ENCODE peak calls at places on chromosomes 7 and 10, in four cellular contexts. R, A, Q and I are unnamed samples.

GRCh38 chr10:125607689-125608290 is 75.2 kb downstream of the TEX36 start:
- DNase-seq in Q (no peak), R (no peak), A (no peak), I (no peak)

GRCh38 chr10:62224606-62225005 is 44.0 kb downstream of the RTKN2 start:
- DNase-seq in R (no peak), Q (peak; percentile 92), A (no peak), I (no peak)

GRCh38 chr7:154744861-154745258 is 258.1 kb downstream of the PAXIP1 start:
- DNase-seq in A (no peak), Q (peak; percentile 7), R (no peak), I (no peak)

GRCh38 chr10:124534231-124534798 is 72.7 kb downstream of the LHPP start:
- DNase-seq in Q (peak; percentile 51), R (peak; percentile 77), A (peak; percentile 83), I (peak; percentile 85)

GRCh38 chr7:6015917-6016652 is 7.0 kb downstream of the AIMP2 start:
- DNase-seq in R (peak; percentile 90), Q (peak; percentile 26), A (no peak), I (no peak)

GRCh38 chr10:33102071-33102470 is 144.0 kb upstream of the ITGB1 start:
- DNase-seq in R (no peak), Q (no peak), A (no peak), I (no peak)

GRCh38 chr7:137790828-137791227 is 55.9 kb downstream of the DGKI start:
- DNase-seq in Q (no peak), A (no peak), R (no peak), I (no peak)

GRCh38 chr10:34723746-34724145 is 91.3 kb downstream of the PARD3 start:
- DNase-seq in R (no peak), A (no peak), Q (peak; percentile 62), I (no peak)

GRCh38 chr7:120180221-120180620 is 92.8 kb upstream of the KCND2 start:
- DNase-seq in Q (no peak), R (no peak), A (no peak), I (no peak)

GRCh38 chr7:93957767-93958166 is 36.2 kb downstream of the GNG11 start:
- DNase-seq in A (no peak), R (no peak), Q (no peak), I (no peak)

GRCh38 chr10:4983615-4984216 is 19.9 kb downstream of the AKR1C2 start:
- DNase-seq in Q (no peak), R (no peak), A (no peak), I (no peak)

GRCh38 chr7:27161214-27161720 is 4.1 kb downstream of the HOXA9 start:
- DNase-seq in R (peak; percentile 31), Q (no peak), A (no peak), I (no peak)

GRCh38 chr7:2819954-2820397 is 24.1 kb downstream of the GNA12 start:
- DNase-seq in Q (no peak), R (no peak), A (peak; percentile 54), I (no peak)

GRCh38 chr7:142797799-142798377 is 27.1 kb downstream of the PRSS2 start:
- DNase-seq in R (no peak), Q (no peak), A (peak; percentile 33), I (peak; percentile 53)

GRCh38 chr7:142797342-142797798 is 26.6 kb downstream of the PRSS2 start:
- DNase-seq in Q (peak; percentile 32), R (no peak), A (no peak), I (peak; percentile 63)

GRCh38 chr7:142796001-142796500 is 25.3 kb downstream of the PRSS2 start:
- DNase-seq in Q (peak; percentile 48), A (no peak), R (no peak), I (peak; percentile 62)

GRCh38 chr7:142795339-142795863 is 24.6 kb downstream of the PRSS2 start:
- DNase-seq in Q (peak; percentile 79), R (no peak), A (no peak), I (peak; percentile 79)

DNA sequence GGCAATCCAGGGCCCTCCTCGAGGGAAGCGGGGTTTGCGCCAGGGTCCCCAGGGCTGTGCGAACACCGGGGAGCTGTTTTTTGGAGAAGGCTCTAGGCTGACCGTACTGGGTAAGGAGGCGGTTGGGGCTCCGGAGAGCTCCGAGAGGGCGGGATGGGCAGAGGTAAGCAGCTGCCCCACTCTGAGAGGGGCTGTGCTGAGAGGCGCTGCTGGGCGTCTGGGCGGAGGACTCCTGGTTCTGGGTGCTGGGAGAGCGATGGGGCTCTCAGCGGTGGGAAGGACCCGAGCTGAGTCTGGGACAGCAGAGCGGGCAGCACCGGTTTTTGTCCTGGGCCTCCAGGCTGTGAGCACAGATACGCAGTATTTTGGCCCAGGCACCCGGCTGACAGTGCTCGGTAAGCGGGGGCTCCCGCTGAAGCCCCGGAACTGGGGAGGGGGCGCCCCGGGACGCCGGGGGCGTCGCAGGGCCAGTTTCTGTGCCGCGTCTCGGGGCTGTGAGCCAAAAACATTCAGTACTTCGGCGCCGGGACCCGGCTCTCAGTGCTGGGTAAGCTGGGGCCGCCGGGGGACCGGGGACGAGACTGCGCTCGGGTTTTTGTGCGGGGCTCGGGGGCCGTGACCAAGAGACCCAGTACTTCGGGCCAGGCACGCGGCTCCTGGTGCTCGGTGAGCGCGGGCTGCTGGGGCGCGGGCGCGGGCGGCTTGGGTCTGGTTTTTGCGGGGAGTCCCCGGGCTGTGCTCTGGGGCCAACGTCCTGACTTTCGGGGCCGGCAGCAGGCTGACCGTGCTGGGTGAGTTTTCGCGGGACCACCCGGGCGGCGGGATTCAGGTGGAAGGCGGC is 26.0 kb downstream of the PRSS2 start:
- DNase-seq in A (peak; percentile 86), Q (peak; percentile 35), R (peak; percentile 47), I (peak; percentile 78)
- H3K4me3 ChIP-seq in A (peak overlapping the region; percentile 42), Q (peak overlapping the region; percentile 47), R (peak overlapping the region; percentile 38), I (peak overlapping the region; percentile 47)

GRCh38 chr7:81753392-81753791 is 16.5 kb downstream of the HGF start:
- DNase-seq in A (no peak), R (no peak), Q (no peak), I (no peak)

GRCh38 chr7:81752318-81752714 is 17.5 kb downstream of the HGF start:
- DNase-seq in Q (no peak), A (no peak), R (no peak), I (no peak)

GRCh38 chr7:81751619-81752317 is 18.1 kb downstream of the HGF start:
- DNase-seq in R (no peak), A (no peak), Q (no peak), I (peak; percentile 8)
- H3K27me3 ChIP-seq in R (no peaks in the 10 kb centered on the region), A (no peaks in the 10 kb centered on the region), Q (no peaks in the 10 kb centered on the region), I (no peaks in the 10 kb centered on the region)

GRCh38 chr10:17196573-17196972 is 4.9 kb downstream of the TRDMT1 start:
- DNase-seq in Q (no peak), A (no peak), R (no peak), I (no peak)

GRCh38 chr10:17195083-17195482 is 6.4 kb downstream of the TRDMT1 start:
- DNase-seq in Q (no peak), A (no peak), R (no peak), I (no peak)

GRCh38 chr10:17200035-17200884 is 1.2 kb downstream of the TRDMT1 start:
- DNase-seq in A (no peak), Q (no peak), R (no peak), I (no peak)

GRCh38 chr10:17199351-17199804 is 2.1 kb downstream of the TRDMT1 start:
- DNase-seq in A (no peak), Q (peak; percentile 57), R (no peak), I (peak; percentile 7)

GRCh38 chr10:17196045-17196444 is 5.4 kb downstream of the TRDMT1 start:
- DNase-seq in Q (no peak), R (no peak), A (no peak), I (no peak)
- H3K36me3 ChIP-seq in Q (no peaks in the 10 kb centered on the region), R (no peaks in the 10 kb centered on the region), A (no peaks in the 10 kb centered on the region), I (no peaks in the 10 kb centered on the region)

GRCh38 chr7:55162476-55162875 is 143.7 kb downstream of the EGFR start:
- DNase-seq in R (no peak), A (no peak), Q (no peak), I (no peak)

GRCh38 chr7:55161154-55161687 is 142.4 kb downstream of the EGFR start:
- DNase-seq in R (no peak), A (peak; percentile 54), Q (no peak), I (no peak)

GRCh38 chr7:55164527-55164926 is 145.7 kb downstream of the EGFR start:
- DNase-seq in A (no peak), R (no peak), Q (no peak), I (no peak)

GRCh38 chr7:55163733-55164132 is 144.9 kb downstream of the EGFR start:
- DNase-seq in R (no peak), A (peak; percentile 40), Q (no peak), I (no peak)

GRCh38 chr7:55165176-55165861 is 146.5 kb downstream of the EGFR start:
- DNase-seq in Q (no peak), R (no peak), A (peak; percentile 51), I (no peak)
- H3K4me3 ChIP-seq in Q (no peak overlapping the region), R (no peak overlapping the region), A (no peak overlapping the region), I (no peak overlapping the region)

GRCh38 chr7:158300427-158300826 is 287.2 kb downstream of the PTPRN2 start:
- DNase-seq in A (peak; percentile 46), R (no peak), Q (no peak), I (peak; percentile 39)

GRCh38 chr7:158299607-158300006 is 288.0 kb downstream of the PTPRN2 start:
- DNase-seq in Q (no peak), A (no peak), R (no peak), I (peak; percentile 28)

GRCh38 chr7:158296798-158297104 is 290.9 kb downstream of the PTPRN2 start:
- DNase-seq in A (no peak), R (no peak), Q (no peak), I (no peak)

GRCh38 chr7:158292948-158293347 is 294.7 kb downstream of the PTPRN2 start:
- DNase-seq in A (no peak), Q (no peak), R (no peak), I (no peak)

DNA sequence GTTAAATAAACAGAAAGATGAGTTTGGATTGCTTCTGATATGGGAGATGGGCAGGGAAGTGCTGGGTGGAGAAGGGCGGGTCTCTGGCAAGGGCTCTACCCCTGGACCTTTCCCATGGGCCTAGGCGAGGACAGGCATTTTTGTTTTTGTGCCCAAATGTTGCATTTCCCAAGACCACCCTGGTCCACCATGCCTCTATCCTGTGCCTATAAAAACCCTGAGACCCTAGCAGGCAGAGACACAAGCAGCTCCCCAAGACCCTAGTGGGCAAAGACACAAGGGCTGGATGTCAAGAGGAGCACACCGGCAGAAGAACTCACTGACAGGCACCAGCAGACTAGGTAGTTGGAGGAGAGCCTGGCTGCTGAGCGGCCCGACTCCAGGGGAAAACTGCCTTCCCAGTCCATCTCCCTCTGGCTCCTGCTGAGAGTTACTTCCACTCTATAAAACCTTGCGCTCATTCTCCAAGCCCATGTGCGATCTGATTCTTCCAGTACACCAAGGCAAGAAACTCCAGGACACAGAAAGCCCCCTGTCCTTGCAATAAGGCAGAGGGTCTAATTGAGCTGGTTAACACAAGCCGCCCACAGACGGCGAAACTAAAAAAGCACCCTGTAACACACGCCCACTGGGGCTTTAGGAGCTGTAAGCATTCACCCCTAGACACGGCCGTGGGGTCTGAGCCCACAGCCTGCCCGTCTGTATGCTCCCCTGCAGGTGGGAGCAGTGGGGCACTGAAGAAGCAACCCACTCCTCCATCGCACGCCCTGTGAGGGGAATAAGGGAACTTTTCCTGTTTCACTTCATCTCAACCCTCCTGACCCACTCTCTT is 291.4 kb downstream of the PTPRN2 start:
- DNase-seq in A (no peak), R (no peak), Q (no peak), I (no peak)
- H3K27me3 ChIP-seq in A (no peaks in the 10 kb centered on the region), R (no peaks in the 10 kb centered on the region), Q (no peaks in the 10 kb centered on the region), I (no peaks in the 10 kb centered on the region)

DNA sequence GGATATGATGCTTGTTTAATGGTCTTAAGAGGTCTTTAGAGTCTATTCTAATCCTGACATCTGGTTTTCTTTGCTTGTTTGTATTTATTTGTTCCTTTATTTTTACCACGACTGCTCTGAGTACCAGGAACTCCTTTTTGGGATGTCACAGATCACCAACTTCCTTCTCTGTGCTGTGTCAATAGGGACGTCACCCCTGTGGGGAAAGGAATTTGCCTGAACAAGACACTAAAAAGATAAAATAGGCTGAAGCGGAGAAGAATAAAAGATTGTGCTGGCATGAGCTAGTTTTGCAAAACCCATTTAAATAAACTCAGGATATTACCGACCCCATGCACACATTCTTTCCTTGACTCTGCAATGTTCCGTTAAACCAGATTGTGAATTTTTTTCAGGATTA is 27.7 kb downstream of the MGMT start:
- DNase-seq in Q (peak; percentile 68), A (no peak), R (no peak), I (no peak)
- H3K36me3 ChIP-seq in Q (no peaks in the 10 kb centered on the region), A (no peaks in the 10 kb centered on the region), R (no peaks in the 10 kb centered on the region), I (no peaks in the 10 kb centered on the region)